ENCODE peak calls at places on chromosomes 13 and 19, in nine cellular contexts. X, E, D, M, C, N, Q, U and S are unnamed samples.

GRCh38 chr13:20713751-20714150 is 10.3 kb downstream of the IL17D start:
- DNase-seq in X (no peak), N (no peak), Q (peak), C (no peak), E (peak), D (peak), M (no peak), U (no peak), S (peak)

GRCh38 chr19:23283925-23284324 is 33.7 kb upstream of the ZNF724 start:
- DNase-seq in M (peak), C (no peak), X (peak), N (peak), D (peak), U (peak), Q (peak), E (peak), S (peak)

GRCh38 chr13:27006519-27007161 is 165.0 kb downstream of the USP12 start:
- DNase-seq in Q (peak), C (peak), E (peak), N (no peak), D (no peak), X (peak), U (no peak), M (no peak), S (no peak)

GRCh38 chr19:58572026-58572817 is 913 bp downstream of the MZF1 start:
- DNase-seq in N (no peak), M (no peak), U (no peak), D (no peak), E (no peak), X (no peak), C (no peak), Q (no peak), S (no peak)

GRCh38 chr13:32136061-32136460 is 104.5 kb downstream of the FRY start:
- DNase-seq in N (no peak), E (no peak), M (no peak), C (no peak), X (no peak), Q (no peak), D (no peak), U (no peak), S (peak)

GRCh38 chr13:107586216-107586615 is 629.1 kb downstream of the LIG4 start:
- DNase-seq in C (no peak), N (no peak), M (no peak), E (no peak), X (no peak), D (peak), Q (no peak), U (no peak), S (no peak)

GRCh38 chr19:36771275-36772231 is 1.1 kb downstream of the ZNF850 start:
- DNase-seq in M (no peak), D (peak), E (peak), X (peak), U (peak), N (peak), C (peak), Q (peak), S (peak)

GRCh38 chr13:49295231-49295630 is 47.5 kb downstream of the CDADC1 start:
- DNase-seq in E (no peak), X (no peak), Q (no peak), C (no peak), U (no peak), M (no peak), N (no peak), D (no peak), S (no peak)